ENCODE peak calls at places on chromosomes 2 and 18, in seven cellular contexts. One of them, this sample, is unnamed.

GRCh38 chr2:118048396-118048795 is 34.5 kb upstream of the CCDC93 start:
- DNase-seq in Caco-2: no peak
- DNase-seq in heart right ventricle: no peak
- DNase-seq in fibroblast of pulmonary artery: no peak
- DNase-seq in fibroblast of mammary gland: peak
- DNase-seq in GM12865: no peak
- DNase-seq in body of pancreas: no peak
- DNase-seq in this sample: no peak

GRCh38 chr2:64207573-64207972 is 63.4 kb upstream of the PELI1 start:
- DNase-seq in Caco-2: no peak
- DNase-seq in body of pancreas: no peak
- DNase-seq in heart right ventricle: no peak
- DNase-seq in fibroblast of mammary gland: no peak
- DNase-seq in GM12865: peak
- DNase-seq in fibroblast of pulmonary artery: no peak
- DNase-seq in this sample: no peak

GRCh38 chr2:28185881-28186280 is 206.8 kb upstream of the FOSL2 start:
- DNase-seq in Caco-2: no peak
- DNase-seq in GM12865: no peak
- DNase-seq in body of pancreas: no peak
- DNase-seq in heart right ventricle: no peak
- DNase-seq in fibroblast of mammary gland: peak
- DNase-seq in fibroblast of pulmonary artery: peak
- DNase-seq in this sample: peak

GRCh38 chr2:200756618-200757321 is 54.9 kb upstream of the BZW1 start:
- DNase-seq in GM12865: no peak
- DNase-seq in fibroblast of pulmonary artery: peak
- DNase-seq in fibroblast of mammary gland: peak
- DNase-seq in body of pancreas: no peak
- DNase-seq in heart right ventricle: no peak
- DNase-seq in Caco-2: peak
- DNase-seq in this sample: peak

GRCh38 chr2:32068-32467 is 14.2 kb downstream of the FAM110C start:
- DNase-seq in body of pancreas: no peak
- DNase-seq in fibroblast of mammary gland: no peak
- DNase-seq in GM12865: no peak
- DNase-seq in Caco-2: no peak
- DNase-seq in fibroblast of pulmonary artery: no peak
- DNase-seq in heart right ventricle: no peak
- DNase-seq in this sample: no peak

GRCh38 chr18:55354795-55355194 is 233.2 kb downstream of the TCF4 start:
- DNase-seq in heart right ventricle: no peak
- DNase-seq in GM12865: no peak
- DNase-seq in body of pancreas: no peak
- DNase-seq in fibroblast of pulmonary artery: no peak
- DNase-seq in fibroblast of mammary gland: peak
- DNase-seq in Caco-2: no peak
- DNase-seq in this sample: peak

GRCh38 chr2:60706021-60706420 is 50.0 kb upstream of the PAPOLG start:
- DNase-seq in fibroblast of mammary gland: no peak
- DNase-seq in GM12865: no peak
- DNase-seq in body of pancreas: no peak
- DNase-seq in fibroblast of pulmonary artery: no peak
- DNase-seq in heart right ventricle: no peak
- DNase-seq in Caco-2: no peak
- DNase-seq in this sample: peak

GRCh38 chr2:44479127-44479887 is 117.6 kb downstream of the CAMKMT start:
- DNase-seq in Caco-2: peak
- DNase-seq in fibroblast of mammary gland: peak
- DNase-seq in heart right ventricle: no peak
- DNase-seq in fibroblast of pulmonary artery: peak
- DNase-seq in body of pancreas: peak
- DNase-seq in GM12865: peak
- DNase-seq in this sample: peak

GRCh38 chr2:41167014-41167413 is 715.1 kb upstream of the SLC8A1 start:
- DNase-seq in Caco-2: no peak
- DNase-seq in GM12865: no peak
- DNase-seq in heart right ventricle: no peak
- DNase-seq in fibroblast of mammary gland: no peak
- DNase-seq in body of pancreas: no peak
- DNase-seq in fibroblast of pulmonary artery: no peak
- DNase-seq in this sample: no peak

GRCh38 chr2:10720983-10721343 is 467 bp upstream of the ATP6V1C2 start:
- DNase-seq in heart right ventricle: no peak
- DNase-seq in GM12865: no peak
- DNase-seq in fibroblast of mammary gland: no peak
- DNase-seq in fibroblast of pulmonary artery: no peak
- DNase-seq in body of pancreas: no peak
- DNase-seq in Caco-2: peak
- DNase-seq in this sample: no peak
- H3K4me3 ChIP-seq in heart right ventricle: peak
- H3K4me3 ChIP-seq in GM12865: peak
- H3K4me3 ChIP-seq in fibroblast of mammary gland: no peak
- H3K4me3 ChIP-seq in fibroblast of pulmonary artery: no peak
- H3K4me3 ChIP-seq in body of pancreas: no peak
- H3K4me3 ChIP-seq in Caco-2: peak
- H3K4me3 ChIP-seq in this sample: no peak

DNA sequence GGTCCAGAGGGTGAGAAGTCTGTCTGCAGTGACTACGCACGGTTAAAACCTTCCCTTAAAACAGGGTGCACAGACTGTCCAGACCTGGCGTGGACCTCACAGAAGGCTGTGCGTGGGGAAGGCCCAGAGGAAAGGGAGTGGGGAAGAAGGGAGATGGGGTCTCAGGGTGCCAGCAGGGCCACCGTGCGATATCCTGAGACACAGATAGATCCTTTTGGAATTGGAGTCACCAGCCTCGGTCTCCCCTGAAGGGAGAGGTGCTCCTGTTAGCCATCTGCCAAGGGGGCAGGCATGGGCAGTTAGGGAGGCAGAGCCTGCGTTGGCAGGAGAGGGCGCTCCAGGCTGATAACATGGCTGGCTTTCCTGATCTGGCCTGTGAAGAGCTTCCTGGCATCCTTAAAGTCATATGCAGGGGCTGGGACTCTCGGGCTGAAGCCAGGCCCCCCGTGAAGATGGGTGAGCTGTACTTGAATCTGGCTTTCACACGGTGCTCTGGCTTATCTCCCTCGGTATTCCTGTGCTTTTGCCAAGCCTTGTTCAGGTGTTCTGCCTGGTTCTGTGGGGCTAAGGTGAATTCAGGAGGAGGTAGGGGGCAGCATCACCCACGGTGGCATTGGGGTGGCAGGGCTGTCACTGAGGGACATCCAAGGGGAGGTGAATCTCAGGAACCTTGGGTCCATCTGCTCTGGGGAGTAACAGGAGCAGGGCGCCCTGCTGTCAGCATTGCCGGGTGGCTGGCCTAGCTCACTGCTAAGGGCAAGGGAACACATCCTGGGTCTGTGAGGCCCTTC is 107.2 kb upstream of the SMAD2 start:
- DNase-seq in body of pancreas: peak
- DNase-seq in fibroblast of mammary gland: no peak
- DNase-seq in heart right ventricle: peak
- DNase-seq in Caco-2: no peak
- DNase-seq in fibroblast of pulmonary artery: peak
- DNase-seq in GM12865: no peak
- DNase-seq in this sample: peak
- TF ChIP-seq CTCF in body of pancreas: peak
- TF ChIP-seq CTCF in fibroblast of mammary gland: no peak
- TF ChIP-seq CTCF in heart right ventricle: peak
- TF ChIP-seq CTCF in Caco-2: no peak
- TF ChIP-seq CTCF in fibroblast of pulmonary artery: peak
- TF ChIP-seq CTCF in GM12865: no peak
- TF ChIP-seq CTCF in this sample: peak

DNA sequence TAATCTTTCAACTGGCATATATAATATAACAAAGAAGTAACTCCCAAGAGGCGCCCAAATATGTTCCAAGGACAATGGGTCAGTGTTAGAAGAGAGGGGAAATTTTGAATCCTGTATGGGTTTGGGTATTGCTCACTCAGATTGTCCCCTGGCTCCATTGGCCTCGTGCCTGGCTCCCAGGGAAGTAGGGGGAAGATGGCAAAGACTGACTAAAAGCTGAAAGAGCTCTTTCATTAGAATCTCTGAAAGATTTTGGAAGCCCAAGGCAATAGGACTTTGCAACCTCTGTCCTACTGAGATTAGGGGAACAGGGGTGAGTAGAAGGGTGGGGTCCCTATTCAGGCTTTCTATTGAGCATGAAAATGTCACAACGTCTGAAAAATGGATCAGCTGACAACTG is 1272.8 kb upstream of the ZEB2 start:
- DNase-seq in Caco-2: no peak
- DNase-seq in heart right ventricle: peak
- DNase-seq in fibroblast of mammary gland: no peak
- DNase-seq in fibroblast of pulmonary artery: no peak
- DNase-seq in body of pancreas: no peak
- DNase-seq in GM12865: no peak
- DNase-seq in this sample: no peak
- H3K4me3 ChIP-seq in Caco-2: no peak
- H3K4me3 ChIP-seq in heart right ventricle: no peak
- H3K4me3 ChIP-seq in fibroblast of mammary gland: no peak
- H3K4me3 ChIP-seq in fibroblast of pulmonary artery: no peak
- H3K4me3 ChIP-seq in body of pancreas: no peak
- H3K4me3 ChIP-seq in GM12865: no peak
- H3K4me3 ChIP-seq in this sample: no peak

GRCh38 chr18:54228364-54228763 is 3.9 kb upstream of the MBD2 start:
- DNase-seq in fibroblast of mammary gland: no peak
- DNase-seq in Caco-2: no peak
- DNase-seq in GM12865: no peak
- DNase-seq in fibroblast of pulmonary artery: no peak
- DNase-seq in heart right ventricle: no peak
- DNase-seq in body of pancreas: no peak
- DNase-seq in this sample: no peak

GRCh38 chr18:54220406-54220805 is 4.1 kb downstream of the MBD2 start:
- DNase-seq in GM12865: no peak
- DNase-seq in body of pancreas: no peak
- DNase-seq in Caco-2: no peak
- DNase-seq in heart right ventricle: no peak
- DNase-seq in fibroblast of pulmonary artery: no peak
- DNase-seq in fibroblast of mammary gland: no peak
- DNase-seq in this sample: no peak

GRCh38 chr18:54223568-54224241 is 764 bp downstream of the MBD2 start:
- DNase-seq in GM12865: peak
- DNase-seq in fibroblast of mammary gland: peak
- DNase-seq in Caco-2: peak
- DNase-seq in fibroblast of pulmonary artery: peak
- DNase-seq in body of pancreas: peak
- DNase-seq in heart right ventricle: peak
- DNase-seq in this sample: peak

GRCh38 chr18:54222922-54223567 is 1.4 kb downstream of the MBD2 start:
- DNase-seq in fibroblast of mammary gland: no peak
- DNase-seq in Caco-2: peak
- DNase-seq in body of pancreas: no peak
- DNase-seq in heart right ventricle: no peak
- DNase-seq in fibroblast of pulmonary artery: no peak
- DNase-seq in GM12865: peak
- DNase-seq in this sample: no peak

GRCh38 chr18:54224379-54225014 is at the start of gene MBD2:
- DNase-seq in fibroblast of pulmonary artery: peak
- DNase-seq in fibroblast of mammary gland: peak
- DNase-seq in Caco-2: peak
- DNase-seq in GM12865: peak
- DNase-seq in heart right ventricle: peak
- DNase-seq in body of pancreas: peak
- DNase-seq in this sample: peak
- TF ChIP-seq CTCF in fibroblast of pulmonary artery: no peak
- TF ChIP-seq CTCF in fibroblast of mammary gland: peak
- TF ChIP-seq CTCF in Caco-2: peak
- TF ChIP-seq CTCF in GM12865: no peak
- TF ChIP-seq CTCF in heart right ventricle: peak
- TF ChIP-seq CTCF in body of pancreas: no peak
- TF ChIP-seq CTCF in this sample: no peak

This sample was measured in cardiac fibroblast.